ENCODE peak calls at places on chromosomes 16 and 17, in eight cellular contexts. E is stimulated activated CD8-positive, alpha-beta memory T cell treated with anti-CD3 and anti-CD28 coated beads, Interleukin-2, amount 100 ng/mL, for 48 hours; O is A549; R is HCT116; C is cardiac septum; N is lung; S is IMR-90; Q is ELR. W is an unnamed sample.
A peak's percentile ranks its signal among the peaks of the same experiment; 100 is the strongest.

GRCh38 chr17:71846561-71846960 is 274.3 kb upstream of the SOX9 start:
- DNase-seq in C (no peak), E (no peak), S (no peak), O (no peak), Q (no peak), R (no peak), N (no peak), W (no peak)

GRCh38 chr17:19254651-19255050 is 17.5 kb downstream of the EPN2 start:
- DNase-seq in S (no peak), R (no peak), O (peak; percentile 36), E (no peak), N (no peak), C (no peak), Q (no peak), W (no peak)

GRCh38 chr17:4318596-4318995 is 47.9 kb downstream of the UBE2G1 start:
- DNase-seq in C (no peak), O (no peak), R (no peak), Q (peak; percentile 37), S (peak; percentile 51), E (no peak), N (no peak), W (no peak)

GRCh38 chr16:80300876-80301275 is 239.9 kb upstream of the DYNLRB2 start:
- DNase-seq in O (no peak), N (no peak), S (peak; percentile 59), Q (peak; percentile 78), C (no peak), R (no peak), E (no peak), W (no peak)

GRCh38 chr16:22300427-22301071 is 3.3 kb downstream of the POLR3E start:
- DNase-seq in R (no peak), Q (peak; percentile 55), S (peak; percentile 62), E (peak; percentile 16), O (peak; percentile 71), N (peak; percentile 42), C (no peak), W (no peak)

GRCh38 chr16:89732142-89732917 is 11.0 kb downstream of the ZNF276 start:
- DNase-seq in O (no peak), R (no peak), N (no peak), Q (no peak), E (no peak), S (no peak), C (no peak), W (no peak)

GRCh38 chr16:19835989-19836421 is 48.6 kb downstream of the GPRC5B start:
- DNase-seq in E (no peak), C (no peak), Q (no peak), S (peak; percentile 83), O (no peak), N (no peak), R (no peak), W (no peak)

GRCh38 chr17:79992657-79993389 is 42.8 kb downstream of the TBC1D16 start:
- DNase-seq in E (no peak), R (no peak), O (no peak), N (no peak), Q (no peak), S (no peak), C (no peak), W (no peak)

GRCh38 chr16:12461971-12462370 is 341.7 kb downstream of the CPPED1 start:
- DNase-seq in Q (no peak), E (no peak), R (no peak), O (no peak), C (no peak), S (no peak), N (no peak), W (no peak)

GRCh38 chr16:82699711-82700495 is 73.1 kb downstream of the CDH13 start:
- DNase-seq in C (no peak), Q (peak; percentile 77), O (no peak), E (no peak), S (peak; percentile 80), N (no peak), R (no peak), W (no peak)

GRCh38 chr16:4373909-4374742 is 2.5 kb downstream of the VASN start:
- DNase-seq in Q (peak; percentile 87), N (peak; percentile 70), S (peak; percentile 98), E (no peak), R (no peak), C (no peak), O (peak; percentile 68), W (no peak)

GRCh38 chr17:18093616-18094408 is 6.1 kb downstream of the DRG2 start:
- DNase-seq in Q (peak; percentile 89), R (peak; percentile 27), E (no peak), C (no peak), O (peak; percentile 77), S (peak; percentile 83), N (no peak), W (no peak)

GRCh38 chr17:73396429-73397277 is 84.9 kb upstream of the CDC42EP4 start:
- DNase-seq in O (no peak), N (no peak), S (peak; percentile 4), C (no peak), Q (no peak), R (no peak), E (no peak), W (no peak)

GRCh38 chr16:31869511-31870201 is 4.0 kb upstream of the ZNF267 start:
- DNase-seq in Q (peak; percentile 98), E (no peak), C (peak; percentile 82), S (peak; percentile 92), O (no peak), N (peak; percentile 61), R (no peak), W (no peak)

GRCh38 chr17:48155889-48156670 is 48.5 kb downstream of the SNX11 start:
- DNase-seq in N (no peak), Q (no peak), E (no peak), C (no peak), O (no peak), S (no peak), R (no peak), W (no peak)

GRCh38 chr17:40615295-40615988 is 32.2 kb downstream of the SMARCE1 start:
- DNase-seq in E (no peak), N (peak; percentile 46), C (no peak), O (peak; percentile 84), Q (peak; percentile 60), R (peak; percentile 69), S (peak; percentile 47), W (peak; percentile 72)

GRCh38 chr17:564526-564925 is 150.1 kb downstream of the VPS53 start:
- DNase-seq in Q (no peak), N (no peak), C (no peak), E (no peak), R (no peak), S (no peak), O (no peak), W (no peak)

GRCh38 chr16:7086842-7087616 is 245.6 kb upstream of the RBFOX1 start:
- DNase-seq in N (peak; percentile 28), R (no peak), O (peak; percentile 21), Q (no peak), E (no peak), S (no peak), C (no peak), W (peak; percentile 18)

GRCh38 chr16:28038401-28038800 is 25.1 kb downstream of the GSG1L start:
- DNase-seq in E (no peak), S (no peak), O (no peak), C (no peak), N (no peak), Q (no peak), R (no peak), W (no peak)